ENCODE peak calls at places on chromosome 6, in nine cellular contexts. One of them, this sample, is unnamed.

GRCh38 chr6:33632603-33633039 is 11.5 kb downstream of the ITPR3 start:
- DNase-seq in AG09319: no peak
- DNase-seq in amniotic epithelial cell: peak; percentile 33
- DNase-seq in mucosa of gallbladder: no peak
- DNase-seq in IMR-90: no peak
- DNase-seq in right lobe of liver: no peak
- DNase-seq in CD8-positive, alpha-beta T cell: peak; percentile 30
- DNase-seq in NCI-H774: no peak
- DNase-seq in stimulated activated naive CD8-positive, alpha-beta T cell treated with anti-CD3 and anti-CD28 coated beads, Interleukin-15, Interleukin-2, amounts not matched to agents 100 U/mL and 50 U/mL, for 24 hours: peak; percentile 62
- DNase-seq in this sample: peak; percentile 67

GRCh38 chr6:41732601-41733348 is 2.6 kb downstream of the TFEB start:
- DNase-seq in AG09319: no peak
- DNase-seq in amniotic epithelial cell: peak; percentile 91
- DNase-seq in mucosa of gallbladder: no peak
- DNase-seq in IMR-90: no peak
- DNase-seq in right lobe of liver: no peak
- DNase-seq in CD8-positive, alpha-beta T cell: peak; percentile 42
- DNase-seq in NCI-H774: no peak
- DNase-seq in stimulated activated naive CD8-positive, alpha-beta T cell treated with anti-CD3 and anti-CD28 coated beads, Interleukin-15, Interleukin-2, amounts not matched to agents 100 U/mL and 50 U/mL, for 24 hours: peak; percentile 70
- DNase-seq in this sample: no peak

GRCh38 chr6:144901412-144901811 is 616.3 kb downstream of the UTRN start:
- DNase-seq in AG09319: no peak
- DNase-seq in amniotic epithelial cell: no peak
- DNase-seq in mucosa of gallbladder: no peak
- DNase-seq in IMR-90: no peak
- DNase-seq in right lobe of liver: no peak
- DNase-seq in CD8-positive, alpha-beta T cell: no peak
- DNase-seq in NCI-H774: no peak
- DNase-seq in stimulated activated naive CD8-positive, alpha-beta T cell treated with anti-CD3 and anti-CD28 coated beads, Interleukin-15, Interleukin-2, amounts not matched to agents 100 U/mL and 50 U/mL, for 24 hours: no peak
- DNase-seq in this sample: no peak

GRCh38 chr6:36443951-36444428 is 1.2 kb downstream of the KCTD20 start:
- DNase-seq in AG09319: no peak
- DNase-seq in amniotic epithelial cell: peak; percentile 10
- DNase-seq in mucosa of gallbladder: no peak
- DNase-seq in IMR-90: peak; percentile 31
- DNase-seq in right lobe of liver: no peak
- DNase-seq in CD8-positive, alpha-beta T cell: no peak
- DNase-seq in NCI-H774: no peak
- DNase-seq in stimulated activated naive CD8-positive, alpha-beta T cell treated with anti-CD3 and anti-CD28 coated beads, Interleukin-15, Interleukin-2, amounts not matched to agents 100 U/mL and 50 U/mL, for 24 hours: no peak
- DNase-seq in this sample: no peak

GRCh38 chr6:139433647-139434419 is 59.4 kb upstream of the CITED2 start:
- DNase-seq in AG09319: no peak
- DNase-seq in amniotic epithelial cell: peak; percentile 23
- DNase-seq in mucosa of gallbladder: no peak
- DNase-seq in IMR-90: peak; percentile 73
- DNase-seq in right lobe of liver: no peak
- DNase-seq in CD8-positive, alpha-beta T cell: no peak
- DNase-seq in NCI-H774: no peak
- DNase-seq in stimulated activated naive CD8-positive, alpha-beta T cell treated with anti-CD3 and anti-CD28 coated beads, Interleukin-15, Interleukin-2, amounts not matched to agents 100 U/mL and 50 U/mL, for 24 hours: no peak
- DNase-seq in this sample: no peak

GRCh38 chr6:52540286-52540902 is 36.5 kb downstream of the TRAM2 start:
- DNase-seq in AG09319: no peak
- DNase-seq in amniotic epithelial cell: no peak
- DNase-seq in mucosa of gallbladder: no peak
- DNase-seq in IMR-90: peak; percentile 42
- DNase-seq in right lobe of liver: no peak
- DNase-seq in CD8-positive, alpha-beta T cell: no peak
- DNase-seq in NCI-H774: no peak
- DNase-seq in stimulated activated naive CD8-positive, alpha-beta T cell treated with anti-CD3 and anti-CD28 coated beads, Interleukin-15, Interleukin-2, amounts not matched to agents 100 U/mL and 50 U/mL, for 24 hours: no peak
- DNase-seq in this sample: no peak

GRCh38 chr6:61842005-61842404 is 444.0 kb downstream of the KHDRBS2 start:
- DNase-seq in AG09319: no peak
- DNase-seq in amniotic epithelial cell: no peak
- DNase-seq in mucosa of gallbladder: no peak
- DNase-seq in IMR-90: no peak
- DNase-seq in right lobe of liver: no peak
- DNase-seq in CD8-positive, alpha-beta T cell: no peak
- DNase-seq in NCI-H774: no peak
- DNase-seq in stimulated activated naive CD8-positive, alpha-beta T cell treated with anti-CD3 and anti-CD28 coated beads, Interleukin-15, Interleukin-2, amounts not matched to agents 100 U/mL and 50 U/mL, for 24 hours: no peak
- DNase-seq in this sample: no peak

GRCh38 chr6:45491874-45492273 is 114.1 kb upstream of the SUPT3H start:
- DNase-seq in AG09319: no peak
- DNase-seq in amniotic epithelial cell: no peak
- DNase-seq in mucosa of gallbladder: no peak
- DNase-seq in IMR-90: no peak
- DNase-seq in right lobe of liver: no peak
- DNase-seq in CD8-positive, alpha-beta T cell: no peak
- DNase-seq in NCI-H774: no peak
- DNase-seq in stimulated activated naive CD8-positive, alpha-beta T cell treated with anti-CD3 and anti-CD28 coated beads, Interleukin-15, Interleukin-2, amounts not matched to agents 100 U/mL and 50 U/mL, for 24 hours: no peak
- DNase-seq in this sample: no peak

GRCh38 chr6:158467923-158468322 is 92.0 kb upstream of the TMEM181 start:
- DNase-seq in AG09319: no peak
- DNase-seq in amniotic epithelial cell: peak; percentile 14
- DNase-seq in mucosa of gallbladder: no peak
- DNase-seq in IMR-90: no peak
- DNase-seq in right lobe of liver: no peak
- DNase-seq in CD8-positive, alpha-beta T cell: no peak
- DNase-seq in NCI-H774: peak; percentile 90
- DNase-seq in stimulated activated naive CD8-positive, alpha-beta T cell treated with anti-CD3 and anti-CD28 coated beads, Interleukin-15, Interleukin-2, amounts not matched to agents 100 U/mL and 50 U/mL, for 24 hours: no peak
- DNase-seq in this sample: no peak

GRCh38 chr6:82612475-82612874 is 248.9 kb downstream of the TPBG start:
- DNase-seq in AG09319: no peak
- DNase-seq in amniotic epithelial cell: no peak
- DNase-seq in mucosa of gallbladder: no peak
- DNase-seq in IMR-90: no peak
- DNase-seq in right lobe of liver: no peak
- DNase-seq in CD8-positive, alpha-beta T cell: no peak
- DNase-seq in NCI-H774: peak; percentile 83
- DNase-seq in stimulated activated naive CD8-positive, alpha-beta T cell treated with anti-CD3 and anti-CD28 coated beads, Interleukin-15, Interleukin-2, amounts not matched to agents 100 U/mL and 50 U/mL, for 24 hours: no peak
- DNase-seq in this sample: no peak

GRCh38 chr6:1497593-1498105 is 108.3 kb downstream of the FOXF2 start:
- DNase-seq in AG09319: no peak
- DNase-seq in amniotic epithelial cell: no peak
- DNase-seq in mucosa of gallbladder: peak; percentile 56
- DNase-seq in IMR-90: no peak
- DNase-seq in right lobe of liver: no peak
- DNase-seq in CD8-positive, alpha-beta T cell: no peak
- DNase-seq in NCI-H774: no peak
- DNase-seq in stimulated activated naive CD8-positive, alpha-beta T cell treated with anti-CD3 and anti-CD28 coated beads, Interleukin-15, Interleukin-2, amounts not matched to agents 100 U/mL and 50 U/mL, for 24 hours: no peak
- DNase-seq in this sample: no peak

GRCh38 chr6:168057836-168058235 is 21.2 kb downstream of the FRMD1 start:
- DNase-seq in AG09319: no peak
- DNase-seq in amniotic epithelial cell: no peak
- DNase-seq in mucosa of gallbladder: no peak
- DNase-seq in IMR-90: no peak
- DNase-seq in right lobe of liver: no peak
- DNase-seq in CD8-positive, alpha-beta T cell: no peak
- DNase-seq in NCI-H774: no peak
- DNase-seq in stimulated activated naive CD8-positive, alpha-beta T cell treated with anti-CD3 and anti-CD28 coated beads, Interleukin-15, Interleukin-2, amounts not matched to agents 100 U/mL and 50 U/mL, for 24 hours: no peak
- DNase-seq in this sample: no peak

GRCh38 chr6:88704980-88705379 is 258.4 kb downstream of the RNGTT start:
- DNase-seq in AG09319: no peak
- DNase-seq in amniotic epithelial cell: peak; percentile 83
- DNase-seq in mucosa of gallbladder: no peak
- DNase-seq in IMR-90: peak; percentile 23
- DNase-seq in right lobe of liver: no peak
- DNase-seq in CD8-positive, alpha-beta T cell: no peak
- DNase-seq in NCI-H774: no peak
- DNase-seq in stimulated activated naive CD8-positive, alpha-beta T cell treated with anti-CD3 and anti-CD28 coated beads, Interleukin-15, Interleukin-2, amounts not matched to agents 100 U/mL and 50 U/mL, for 24 hours: no peak
- DNase-seq in this sample: no peak

GRCh38 chr6:68859233-68859632 is 224.2 kb downstream of the ADGRB3 start:
- DNase-seq in AG09319: no peak
- DNase-seq in amniotic epithelial cell: no peak
- DNase-seq in mucosa of gallbladder: no peak
- DNase-seq in IMR-90: no peak
- DNase-seq in right lobe of liver: no peak
- DNase-seq in CD8-positive, alpha-beta T cell: no peak
- DNase-seq in NCI-H774: no peak
- DNase-seq in stimulated activated naive CD8-positive, alpha-beta T cell treated with anti-CD3 and anti-CD28 coated beads, Interleukin-15, Interleukin-2, amounts not matched to agents 100 U/mL and 50 U/mL, for 24 hours: no peak
- DNase-seq in this sample: no peak

GRCh38 chr6:105849741-105850140 is 236.4 kb upstream of the PRDM1 start:
- DNase-seq in AG09319: no peak
- DNase-seq in amniotic epithelial cell: no peak
- DNase-seq in mucosa of gallbladder: no peak
- DNase-seq in IMR-90: peak; percentile 48
- DNase-seq in right lobe of liver: no peak
- DNase-seq in CD8-positive, alpha-beta T cell: no peak
- DNase-seq in NCI-H774: no peak
- DNase-seq in stimulated activated naive CD8-positive, alpha-beta T cell treated with anti-CD3 and anti-CD28 coated beads, Interleukin-15, Interleukin-2, amounts not matched to agents 100 U/mL and 50 U/mL, for 24 hours: no peak
- DNase-seq in this sample: no peak

This sample was measured in neural crest cell.